ENCODE peak calls at places on chromosomes 1 and 21, in four cellular contexts. L, Z, S and Y are unnamed samples.

GRCh38 chr1:12168451-12169160 is 1.8 kb downstream of the TNFRSF1B start:
- DNase-seq in L (no peak), Z (no peak), S (no peak), Y (no peak)

GRCh38 chr21:18204931-18205330 is 39.7 kb upstream of the CHODL start:
- DNase-seq in L (no peak), Z (no peak), S (no peak), Y (no peak)

GRCh38 chr1:241582921-241583321 is 50.7 kb downstream of the KMO start:
- DNase-seq in L (peak), Z (no peak), S (no peak), Y (no peak)

GRCh38 chr1:40783001-40783905 is at the start of gene KCNQ4:
- DNase-seq in L (peak), Z (peak), S (peak), Y (peak)

GRCh38 chr21:33924766-33925100 is 9.1 kb upstream of the ATP5PO start:
- DNase-seq in L (peak), Z (no peak), S (no peak), Y (no peak)

GRCh38 chr1:225700889-225701465 is 48.1 kb upstream of the ENAH start:
- DNase-seq in L (no peak), Z (no peak), S (no peak), Y (no peak)

GRCh38 chr1:160522622-160523345 is at the start of gene SLAMF6:
- DNase-seq in L (no peak), Z (no peak), S (no peak), Y (no peak)

GRCh38 chr21:31536138-31536537 is 123.4 kb upstream of the SOD1 start:
- DNase-seq in L (no peak), Z (no peak), S (no peak), Y (no peak)

GRCh38 chr1:53148123-53148522 is 5.7 kb upstream of the SLC1A7 start:
- DNase-seq in L (peak), Z (no peak), S (no peak), Y (no peak)

GRCh38 chr1:58823481-58824010 is 39.7 kb upstream of the JUN start:
- DNase-seq in L (peak), Z (no peak), S (no peak), Y (no peak)

GRCh38 chr1:162502928-162503327 is 5.3 kb downstream of the UHMK1 start:
- DNase-seq in L (peak), Z (no peak), S (no peak), Y (no peak)

GRCh38 chr1:194618101-194618500 is 1431.7 kb upstream of the B3GALT2 start:
- DNase-seq in L (no peak), Z (no peak), S (no peak), Y (no peak)

GRCh38 chr1:94270801-94271203 is 33.4 kb upstream of the ARHGAP29 start:
- DNase-seq in L (peak), Z (no peak), S (no peak), Y (no peak)

GRCh38 chr1:1177452-1178206 is 3.9 kb downstream of the TTLL10 start:
- DNase-seq in L (no peak), Z (no peak), S (no peak), Y (peak)

GRCh38 chr1:54017979-54018378 is at the start of gene LDLRAD1:
- DNase-seq in L (no peak), Z (no peak), S (no peak), Y (peak)

GRCh38 chr1:218463194-218464156 is 118.3 kb downstream of the TGFB2 start:
- DNase-seq in L (peak), Z (no peak), S (peak), Y (no peak)

GRCh38 chr1:151477066-151477465 is 17.8 kb upstream of the POGZ start:
- DNase-seq in L (no peak), Z (no peak), S (no peak), Y (no peak)

GRCh38 chr1:199272690-199273089 is 633.9 kb downstream of the PTPRC start:
- DNase-seq in L (peak), Z (peak), S (peak), Y (peak)

GRCh38 chr1:112666917-112667316 is 7.5 kb upstream of the MOV10 start:
- DNase-seq in L (no peak), Z (no peak), S (no peak), Y (no peak)

GRCh38 chr1:150995896-150996295 is 10.8 kb downstream of the MINDY1 start:
- DNase-seq in L (peak), Z (peak), S (no peak), Y (peak)

GRCh38 chr1:1305300-1306069 is 2.2 kb downstream of the ACAP3 start:
- DNase-seq in L (peak), Z (no peak), S (no peak), Y (no peak)

GRCh38 chr1:230458509-230458908 is 32.4 kb upstream of the PGBD5 start:
- DNase-seq in L (peak), Z (no peak), S (no peak), Y (no peak)

GRCh38 chr1:32470991-32471694 is 6.3 kb downstream of the ZBTB8B start:
- DNase-seq in L (no peak), Z (peak), S (no peak), Y (peak)

GRCh38 chr1:21175324-21175669 is 1.4 kb downstream of the EIF4G3 start:
- DNase-seq in L (peak), Z (no peak), S (peak), Y (no peak)

GRCh38 chr1:229597877-229598276 is 28.0 kb downstream of the TAF5L start:
- DNase-seq in L (no peak), Z (no peak), S (no peak), Y (no peak)

GRCh38 chr1:35603468-35603867 is 30.4 kb downstream of the TFAP2E start:
- DNase-seq in L (no peak), Z (no peak), S (no peak), Y (no peak)

GRCh38 chr1:30403061-30403645 is 320.2 kb downstream of the MATN1 start:
- DNase-seq in L (no peak), Z (no peak), S (no peak), Y (peak)

GRCh38 chr1:236253918-236254637 is 27.7 kb downstream of the ERO1B start:
- DNase-seq in L (no peak), Z (no peak), S (no peak), Y (no peak)

DNA sequence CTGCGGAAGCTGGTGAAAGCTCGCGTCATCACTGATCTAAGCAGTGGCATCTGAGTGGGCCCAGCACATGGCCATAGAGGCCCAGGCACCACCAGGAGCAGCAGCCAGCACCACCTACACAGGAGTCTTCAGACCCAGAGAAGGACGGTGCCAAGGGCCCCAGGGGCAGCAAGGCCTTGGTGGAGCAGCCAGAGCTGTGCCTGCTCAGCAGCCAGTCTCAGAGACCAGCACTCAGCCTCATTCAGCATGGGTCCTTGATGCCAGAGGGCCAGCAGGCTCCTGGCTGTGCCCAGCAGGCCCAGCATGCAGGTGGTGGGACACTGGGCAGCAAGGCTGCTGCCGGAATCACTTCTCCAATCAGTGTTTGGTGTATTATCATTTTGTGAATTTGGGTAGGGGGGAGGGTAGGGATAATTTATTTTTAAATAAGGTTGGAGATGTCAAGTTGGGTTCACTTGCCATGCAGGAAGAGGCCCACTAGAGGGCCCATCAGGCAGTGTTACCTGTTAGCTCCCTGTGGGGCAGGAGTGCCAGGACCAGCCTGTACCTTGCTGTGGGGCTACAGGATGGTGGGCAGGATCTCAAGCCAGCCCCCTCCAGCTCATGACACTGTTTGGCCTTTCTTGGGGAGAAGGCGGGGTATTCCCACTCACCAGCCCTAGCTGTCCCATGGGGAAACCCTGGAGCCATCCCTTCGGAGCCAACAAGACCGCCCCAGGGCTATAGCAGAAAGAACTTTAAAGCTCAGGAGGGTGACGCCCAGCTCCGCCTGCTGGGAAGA is 3.2 kb upstream of the ARTN start:
- DNase-seq in L (peak), Z (peak), S (no peak), Y (peak)
- TF ChIP-seq CTCF in L (peak), Z (peak), S (peak), Y (peak)

GRCh38 chr1:22915280-22915679 is 57.4 kb downstream of the LACTBL1 start:
- DNase-seq in L (no peak), Z (no peak), S (no peak), Y (no peak)
- TF ChIP-seq CTCF in L (no peak), Z (no peak), S (no peak), Y (no peak)

GRCh38 chr21:16608209-16608830 is 878.5 kb downstream of the USP25 start:
- DNase-seq in L (peak), Z (no peak), S (no peak), Y (peak)
- TF ChIP-seq CTCF in L (peak), Z (no peak), S (no peak), Y (peak)

DNA sequence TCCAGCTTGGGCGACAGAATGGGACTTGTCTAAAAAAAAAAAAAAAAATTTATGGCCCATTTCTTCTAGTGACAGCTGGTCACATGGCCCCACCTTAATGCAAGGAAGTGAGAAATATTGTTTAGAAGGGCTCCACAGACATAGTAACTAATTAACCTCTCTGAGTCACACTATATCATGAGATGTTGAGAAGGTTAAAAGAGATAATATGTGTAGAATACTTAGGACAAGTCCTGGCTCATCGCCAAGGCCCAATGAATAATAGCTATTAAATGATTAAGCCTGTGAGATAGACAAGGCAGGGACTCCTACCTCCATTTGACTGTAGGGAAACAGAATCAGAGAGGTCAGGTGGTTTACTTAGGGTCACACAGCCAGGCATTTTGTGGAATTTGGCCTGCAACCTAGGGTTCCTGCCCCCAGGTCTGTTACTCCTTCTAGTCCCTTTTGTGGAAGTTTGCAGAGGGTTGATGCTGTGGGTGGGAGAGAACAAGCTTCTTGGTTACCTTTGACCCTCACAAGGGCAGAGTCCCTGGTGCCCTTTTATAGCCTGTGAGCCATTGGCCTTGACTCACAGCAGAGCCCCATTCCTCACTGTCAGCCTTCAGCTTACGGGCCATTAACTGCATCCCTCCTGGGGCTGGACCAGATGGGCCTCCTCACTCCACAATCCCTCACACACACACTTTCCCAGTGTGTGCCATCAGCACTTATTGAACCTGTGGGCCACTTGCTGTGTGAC is 48.5 kb downstream of the OPRD1 start:
- DNase-seq in L (peak), Z (no peak), S (no peak), Y (no peak)
- TF ChIP-seq CTCF in L (no peak), Z (no peak), S (no peak), Y (no peak)

GRCh38 chr1:233025566-233025965 is 75.2 kb downstream of the NTPCR start:
- DNase-seq in L (peak), Z (no peak), S (no peak), Y (no peak)
- TF ChIP-seq CTCF in L (peak), Z (no peak), S (no peak), Y (no peak)

GRCh38 chr1:2556277-2557145 is at the start of gene TNFRSF14:
- DNase-seq in L (peak), Z (no peak), S (no peak), Y (peak)

GRCh38 chr1:2555634-2556276 is 416 bp upstream of the TNFRSF14 start:
- DNase-seq in L (peak), Z (no peak), S (peak), Y (no peak)

GRCh38 chr1:2557146-2558029 is 1.2 kb downstream of the TNFRSF14 start:
- DNase-seq in L (no peak), Z (no peak), S (no peak), Y (no peak)

GRCh38 chr1:2553871-2554620 is 2.1 kb upstream of the TNFRSF14 start:
- DNase-seq in L (no peak), Z (no peak), S (no peak), Y (no peak)

GRCh38 chr1:2554621-2555387 is 1.4 kb upstream of the TNFRSF14 start:
- DNase-seq in L (peak), Z (peak), S (peak), Y (peak)
- TF ChIP-seq CTCF in L (peak), Z (no peak), S (no peak), Y (peak)

GRCh38 chr1:210143465-210144062 is 89.0 kb upstream of the SERTAD4 start:
- DNase-seq in L (peak), Z (peak), S (peak), Y (peak)
- TF ChIP-seq CTCF in L (peak), Z (peak), S (peak), Y (peak)

DNA sequence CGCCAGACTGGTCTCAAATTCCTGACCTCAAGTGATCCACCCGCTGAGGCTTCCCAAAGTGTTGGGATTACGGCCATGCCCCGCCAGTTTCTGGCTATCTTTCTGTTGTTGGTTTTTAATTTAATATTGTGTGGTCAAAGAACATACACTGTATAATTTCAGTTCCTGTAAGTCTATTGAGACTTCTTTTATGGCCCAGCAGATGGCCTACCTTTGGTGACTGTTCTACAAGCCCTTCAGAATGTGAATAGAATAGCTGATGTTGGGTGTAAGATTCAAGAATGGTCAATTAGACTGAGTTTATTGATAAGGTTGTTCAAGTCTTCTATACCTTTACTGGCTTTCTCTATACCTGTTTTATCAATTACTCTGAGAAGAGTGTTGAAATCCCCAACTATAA is 10.7 kb downstream of the HES2 start:
- DNase-seq in L (no peak), Z (no peak), S (no peak), Y (no peak)
- TF ChIP-seq CTCF in L (peak), Z (no peak), S (no peak), Y (no peak)